ENCODE peak calls at places on chromosome 18, in nine cellular contexts. One of them, this sample, is unnamed.
A peak's percentile ranks its signal among the peaks of the same experiment; 100 is the strongest.

GRCh38 chr18:79531386-79531785 is 135.7 kb downstream of the NFATC1 start:
- DNase-seq in PC-3: no peak
- DNase-seq in KBM-7: no peak
- DNase-seq in stimulated activated CD4-positive, alpha-beta T cell treated with anti-CD3 and anti-CD28 coated beads, Interleukin-2, amount 100 ng/mL, for 48 hours: no peak
- DNase-seq in fibroblast of pulmonary artery: no peak
- DNase-seq in A549: no peak
- DNase-seq in NCI-H1105: no peak
- DNase-seq in SW 1271: no peak
- DNase-seq in upper lobe of right lung: no peak
- DNase-seq in this sample: no peak

GRCh38 chr18:44594779-44595467 is 85.8 kb upstream of the SETBP1 start:
- DNase-seq in PC-3: peak; percentile 71
- DNase-seq in KBM-7: no peak
- DNase-seq in stimulated activated CD4-positive, alpha-beta T cell treated with anti-CD3 and anti-CD28 coated beads, Interleukin-2, amount 100 ng/mL, for 48 hours: no peak
- DNase-seq in fibroblast of pulmonary artery: peak; percentile 78
- DNase-seq in A549: no peak
- DNase-seq in NCI-H1105: no peak
- DNase-seq in SW 1271: no peak
- DNase-seq in upper lobe of right lung: no peak
- DNase-seq in this sample: peak; percentile 91

GRCh38 chr18:68439672-68440071 is 275.2 kb downstream of the TMX3 start:
- DNase-seq in PC-3: no peak
- DNase-seq in KBM-7: no peak
- DNase-seq in stimulated activated CD4-positive, alpha-beta T cell treated with anti-CD3 and anti-CD28 coated beads, Interleukin-2, amount 100 ng/mL, for 48 hours: no peak
- DNase-seq in fibroblast of pulmonary artery: peak; percentile 42
- DNase-seq in A549: no peak
- DNase-seq in NCI-H1105: no peak
- DNase-seq in SW 1271: no peak
- DNase-seq in upper lobe of right lung: no peak
- DNase-seq in this sample: no peak

GRCh38 chr18:69680128-69680527 is 267.5 kb downstream of the CD226 start:
- DNase-seq in PC-3: no peak
- DNase-seq in KBM-7: no peak
- DNase-seq in stimulated activated CD4-positive, alpha-beta T cell treated with anti-CD3 and anti-CD28 coated beads, Interleukin-2, amount 100 ng/mL, for 48 hours: no peak
- DNase-seq in fibroblast of pulmonary artery: peak; percentile 8
- DNase-seq in A549: no peak
- DNase-seq in NCI-H1105: no peak
- DNase-seq in SW 1271: no peak
- DNase-seq in upper lobe of right lung: no peak
- DNase-seq in this sample: no peak

GRCh38 chr18:49613741-49614151 is 51.9 kb downstream of the LIPG start:
- DNase-seq in PC-3: peak; percentile 15
- DNase-seq in KBM-7: no peak
- DNase-seq in stimulated activated CD4-positive, alpha-beta T cell treated with anti-CD3 and anti-CD28 coated beads, Interleukin-2, amount 100 ng/mL, for 48 hours: no peak
- DNase-seq in fibroblast of pulmonary artery: no peak
- DNase-seq in A549: no peak
- DNase-seq in NCI-H1105: peak; percentile 36
- DNase-seq in SW 1271: no peak
- DNase-seq in upper lobe of right lung: no peak
- DNase-seq in this sample: no peak

GRCh38 chr18:12657849-12658829 is at the start of gene SPIRE1:
- DNase-seq in PC-3: peak; percentile 74
- DNase-seq in KBM-7: peak; percentile 62
- DNase-seq in stimulated activated CD4-positive, alpha-beta T cell treated with anti-CD3 and anti-CD28 coated beads, Interleukin-2, amount 100 ng/mL, for 48 hours: peak; percentile 18
- DNase-seq in fibroblast of pulmonary artery: peak; percentile 53
- DNase-seq in A549: peak; percentile 53
- DNase-seq in NCI-H1105: peak; percentile 70
- DNase-seq in SW 1271: peak; percentile 50
- DNase-seq in upper lobe of right lung: peak; percentile 93
- DNase-seq in this sample: peak; percentile 68

GRCh38 chr18:69588301-69588700 is 187.6 kb downstream of the DOK6 start:
- DNase-seq in PC-3: peak; percentile 15
- DNase-seq in KBM-7: no peak
- DNase-seq in stimulated activated CD4-positive, alpha-beta T cell treated with anti-CD3 and anti-CD28 coated beads, Interleukin-2, amount 100 ng/mL, for 48 hours: no peak
- DNase-seq in fibroblast of pulmonary artery: peak; percentile 16
- DNase-seq in A549: peak; percentile 3
- DNase-seq in NCI-H1105: no peak
- DNase-seq in SW 1271: no peak
- DNase-seq in upper lobe of right lung: no peak
- DNase-seq in this sample: peak; percentile 13

GRCh38 chr18:76751538-76751890 is 70.8 kb upstream of the ZNF236 start:
- DNase-seq in PC-3: no peak
- DNase-seq in KBM-7: no peak
- DNase-seq in stimulated activated CD4-positive, alpha-beta T cell treated with anti-CD3 and anti-CD28 coated beads, Interleukin-2, amount 100 ng/mL, for 48 hours: no peak
- DNase-seq in fibroblast of pulmonary artery: no peak
- DNase-seq in A549: no peak
- DNase-seq in NCI-H1105: no peak
- DNase-seq in SW 1271: no peak
- DNase-seq in upper lobe of right lung: no peak
- DNase-seq in this sample: no peak

GRCh38 chr18:60549338-60549960 is 176.9 kb upstream of the MC4R start:
- DNase-seq in PC-3: peak; percentile 87
- DNase-seq in KBM-7: peak; percentile 49
- DNase-seq in stimulated activated CD4-positive, alpha-beta T cell treated with anti-CD3 and anti-CD28 coated beads, Interleukin-2, amount 100 ng/mL, for 48 hours: no peak
- DNase-seq in fibroblast of pulmonary artery: peak; percentile 85
- DNase-seq in A549: peak; percentile 58
- DNase-seq in NCI-H1105: peak; percentile 76
- DNase-seq in SW 1271: peak; percentile 46
- DNase-seq in upper lobe of right lung: no peak
- DNase-seq in this sample: peak; percentile 53

GRCh38 chr18:10190564-10190963 is 263.9 kb upstream of the APCDD1 start:
- DNase-seq in PC-3: no peak
- DNase-seq in KBM-7: no peak
- DNase-seq in stimulated activated CD4-positive, alpha-beta T cell treated with anti-CD3 and anti-CD28 coated beads, Interleukin-2, amount 100 ng/mL, for 48 hours: no peak
- DNase-seq in fibroblast of pulmonary artery: no peak
- DNase-seq in A549: no peak
- DNase-seq in NCI-H1105: no peak
- DNase-seq in SW 1271: no peak
- DNase-seq in upper lobe of right lung: no peak
- DNase-seq in this sample: no peak

GRCh38 chr18:76259726-76260125 is 235.3 kb downstream of the ZNF516 start:
- DNase-seq in PC-3: no peak
- DNase-seq in KBM-7: no peak
- DNase-seq in stimulated activated CD4-positive, alpha-beta T cell treated with anti-CD3 and anti-CD28 coated beads, Interleukin-2, amount 100 ng/mL, for 48 hours: no peak
- DNase-seq in fibroblast of pulmonary artery: no peak
- DNase-seq in A549: no peak
- DNase-seq in NCI-H1105: no peak
- DNase-seq in SW 1271: no peak
- DNase-seq in upper lobe of right lung: no peak
- DNase-seq in this sample: no peak

GRCh38 chr18:22214731-22215528 is 45.5 kb downstream of the GATA6 start:
- DNase-seq in PC-3: peak; percentile 65
- DNase-seq in KBM-7: no peak
- DNase-seq in stimulated activated CD4-positive, alpha-beta T cell treated with anti-CD3 and anti-CD28 coated beads, Interleukin-2, amount 100 ng/mL, for 48 hours: no peak
- DNase-seq in fibroblast of pulmonary artery: peak; percentile 79
- DNase-seq in A549: peak; percentile 22
- DNase-seq in NCI-H1105: no peak
- DNase-seq in SW 1271: peak; percentile 16
- DNase-seq in upper lobe of right lung: no peak
- DNase-seq in this sample: peak; percentile 62

This sample was measured in MCF 10A.